ENCODE peak calls at places on chromosomes 1 and 21, in seven cellular contexts. Y is CD4-positive, alpha-beta T cell; K is esophagus muscularis mucosa; L is brain microvascular endothelial cell; X is tibial artery; Z is thoracic aorta; O is spleen. N is an unnamed sample.

GRCh38 chr1:6097824-6098223 is 52.1 kb downstream of the KCNAB2 start:
- DNase-seq in Y (no peak), K (no peak), L (no peak), X (no peak), Z (no peak), O (peak), N (no peak)

GRCh38 chr1:94101613-94101940 is 19.4 kb downstream of the ABCA4 start:
- DNase-seq in Y (no peak), K (no peak), L (no peak), X (no peak), Z (no peak), O (no peak), N (no peak)

GRCh38 chr1:50417487-50417886 is 5.8 kb downstream of the DMRTA2 start:
- DNase-seq in Y (no peak), K (no peak), L (no peak), X (no peak), Z (no peak), O (no peak), N (no peak)

GRCh38 chr1:19441048-19441447 is 44.3 kb downstream of the CAPZB start:
- DNase-seq in Y (no peak), K (no peak), L (no peak), X (no peak), Z (no peak), O (no peak), N (no peak)

GRCh38 chr1:55374801-55375616 is 159.8 kb upstream of the USP24 start:
- DNase-seq in Y (no peak), K (peak), L (no peak), X (no peak), Z (no peak), O (no peak), N (peak)

GRCh38 chr1:171210355-171210754 is 25.3 kb downstream of the FMO2 start:
- DNase-seq in Y (no peak), K (no peak), L (no peak), X (no peak), Z (no peak), O (no peak), N (no peak)

GRCh38 chr1:107529511-107530149 is 388.8 kb downstream of the NTNG1 start:
- DNase-seq in Y (no peak), K (no peak), L (peak), X (no peak), Z (no peak), O (no peak), N (no peak)

GRCh38 chr1:44347280-44347679 is 7.8 kb downstream of the ERI3 start:
- DNase-seq in Y (no peak), K (no peak), L (no peak), X (peak), Z (no peak), O (no peak), N (no peak)

GRCh38 chr1:198677027-198677426 is 38.2 kb downstream of the PTPRC start:
- DNase-seq in Y (no peak), K (no peak), L (no peak), X (no peak), Z (no peak), O (no peak), N (no peak)

GRCh38 chr1:3183439-3183838 is 114.4 kb downstream of the PRDM16 start:
- DNase-seq in Y (no peak), K (no peak), L (no peak), X (no peak), Z (no peak), O (no peak), N (no peak)

GRCh38 chr1:54273092-54273836 is 73.3 kb downstream of the MRPL37 start:
- DNase-seq in Y (no peak), K (peak), L (peak), X (peak), Z (peak), O (no peak), N (peak)

GRCh38 chr21:42845296-42845965 is 33.9 kb downstream of the WDR4 start:
- DNase-seq in Y (peak), K (no peak), L (no peak), X (peak), Z (no peak), O (peak), N (no peak)

GRCh38 chr1:180424848-180425457 is 77.4 kb downstream of the ACBD6 start:
- DNase-seq in Y (no peak), K (no peak), L (no peak), X (no peak), Z (no peak), O (no peak), N (no peak)

DNA sequence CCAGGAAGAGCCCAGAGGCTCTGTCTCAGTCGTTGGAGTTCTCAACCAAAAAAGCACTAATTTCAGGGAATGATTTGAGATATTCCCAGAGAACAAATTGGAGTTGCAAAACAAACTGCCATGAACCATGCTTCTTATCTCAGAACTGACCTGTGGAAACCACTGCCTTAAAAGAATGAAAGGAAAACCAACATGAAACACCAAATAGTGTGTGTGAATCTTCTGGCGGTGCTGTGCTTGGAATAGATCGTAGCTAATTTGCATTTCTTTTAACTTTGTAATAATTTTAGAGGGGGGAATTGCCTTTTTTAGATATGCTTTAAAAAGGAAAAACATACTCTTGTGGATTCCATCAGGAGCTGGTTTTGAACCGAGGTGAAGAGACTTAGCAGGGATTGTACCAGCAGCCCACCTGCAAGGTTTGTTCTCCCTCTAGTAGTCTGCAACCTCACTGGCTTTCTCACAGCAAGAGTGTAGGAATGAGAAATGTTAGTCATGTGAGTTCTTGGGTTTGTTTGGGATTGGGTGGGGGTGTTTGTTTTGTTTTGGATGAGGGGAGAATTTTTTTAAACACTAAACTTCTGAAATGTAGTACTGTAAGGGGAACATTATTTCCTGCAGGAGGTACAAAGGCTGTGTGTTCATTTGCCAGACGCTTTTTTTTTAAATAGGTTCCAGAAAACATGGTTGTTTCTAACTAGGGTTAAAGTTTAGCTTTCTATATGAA is 45.7 kb upstream of the ANGPTL1 start:
- DNase-seq in Y (no peak), K (no peak), L (no peak), X (no peak), Z (no peak), O (no peak), N (no peak)
- H3K27ac ChIP-seq in Y (no peak), K (no peak), L (no peak), X (no peak), Z (no peak), O (no peak), N (no peak)

GRCh38 chr1:117851687-117852086 is 77.7 kb downstream of the GDAP2 start:
- DNase-seq in Y (no peak), K (no peak), L (no peak), X (no peak), Z (no peak), O (no peak), N (no peak)
- H3K27ac ChIP-seq in Y (no peak), K (no peak), L (no peak), X (no peak), Z (no peak), O (no peak), N (no peak)

GRCh38 chr1:117579221-117579906 is 26.5 kb upstream of the TENT5C start:
- DNase-seq in Y (no peak), K (no peak), L (no peak), X (no peak), Z (no peak), O (peak), N (no peak)
- H3K27ac ChIP-seq in Y (no peak), K (no peak), L (no peak), X (no peak), Z (no peak), O (no peak), N (no peak)

DNA sequence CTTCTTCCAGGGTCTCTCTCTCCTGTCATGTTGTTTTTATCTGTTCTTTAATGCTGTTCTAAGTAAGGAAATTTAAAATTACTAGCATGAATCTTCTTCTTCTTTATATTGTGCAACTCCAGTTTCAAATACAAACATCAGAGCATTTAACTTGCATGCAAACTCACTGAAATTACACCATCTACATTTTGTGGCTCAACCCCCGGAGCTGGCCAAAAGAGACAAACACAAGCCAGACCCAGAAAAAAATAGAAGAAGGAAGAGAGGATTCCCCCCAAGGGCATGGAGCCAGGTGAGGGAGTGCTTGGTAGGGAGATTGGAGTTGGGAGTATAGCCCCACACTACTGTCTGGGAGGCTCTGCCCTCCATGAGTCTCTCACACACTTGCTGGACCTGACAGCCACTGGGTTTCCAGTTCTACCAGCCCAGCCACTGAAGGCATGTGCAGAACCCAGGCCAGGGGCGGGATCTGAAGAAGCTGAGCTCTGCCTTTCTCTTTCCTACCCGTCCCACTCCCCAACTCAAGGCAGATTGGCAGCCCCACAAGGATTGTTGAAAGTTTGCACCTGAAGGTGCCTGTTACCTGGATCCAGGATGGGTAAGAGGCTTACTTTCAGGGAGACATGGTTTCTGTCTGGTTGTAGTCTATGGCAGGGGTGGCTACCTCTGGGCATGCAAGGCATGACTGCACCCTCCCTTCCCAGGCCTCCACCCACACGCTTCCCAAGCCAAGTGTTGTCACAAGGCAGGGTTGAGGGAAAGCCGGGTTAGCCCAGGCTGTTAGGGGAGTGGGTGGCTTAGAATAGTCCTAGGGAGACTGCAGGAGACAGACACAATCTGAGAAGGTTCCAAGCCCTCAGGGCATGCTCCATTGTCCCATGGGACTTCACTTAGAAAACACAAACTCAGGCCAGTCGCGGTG is 297.2 kb downstream of the TGFB2 start:
- DNase-seq in Y (no peak), K (no peak), L (no peak), X (no peak), Z (no peak), O (no peak), N (no peak)
- H3K27ac ChIP-seq in Y (no peak), K (no peak), L (no peak), X (no peak), Z (no peak), O (no peak), N (no peak)

DNA sequence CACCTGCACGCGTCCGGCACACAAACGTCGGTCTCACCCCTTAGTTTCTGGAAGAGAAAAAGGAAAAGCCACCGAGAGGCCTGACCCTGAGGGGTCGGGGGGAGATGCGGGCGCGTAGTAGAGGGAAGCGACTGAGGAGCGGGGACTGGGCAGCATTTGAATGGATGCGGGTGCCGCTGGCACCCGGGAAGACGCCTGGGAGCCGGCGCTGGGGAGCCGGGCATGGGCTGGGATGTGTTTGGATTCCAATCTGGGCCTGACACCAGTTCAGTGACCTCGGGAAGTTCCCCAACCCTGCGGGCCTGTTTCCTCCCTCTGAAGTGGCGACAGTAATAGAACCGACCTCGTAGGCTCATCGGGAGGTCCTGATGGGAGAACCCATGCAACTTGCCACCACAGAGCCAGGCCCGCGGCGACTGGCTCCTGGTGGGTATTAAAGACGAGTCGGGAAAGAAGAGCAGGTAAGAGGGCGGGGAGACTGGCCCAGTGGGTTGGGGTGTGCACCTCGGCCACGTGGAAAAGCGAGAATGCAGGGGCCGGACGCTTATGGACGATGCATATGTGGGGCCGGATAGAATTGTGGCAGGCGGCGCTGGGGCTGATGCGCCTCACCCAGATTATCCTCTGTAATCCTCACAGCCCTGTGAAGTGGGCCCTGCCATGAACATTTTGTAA is 105.9 kb downstream of the SLC16A1 start:
- DNase-seq in Y (no peak), K (no peak), L (no peak), X (no peak), Z (no peak), O (no peak), N (no peak)
- H3K27ac ChIP-seq in Y (no peak), K (no peak), L (peak), X (no peak), Z (no peak), O (peak), N (peak)

DNA sequence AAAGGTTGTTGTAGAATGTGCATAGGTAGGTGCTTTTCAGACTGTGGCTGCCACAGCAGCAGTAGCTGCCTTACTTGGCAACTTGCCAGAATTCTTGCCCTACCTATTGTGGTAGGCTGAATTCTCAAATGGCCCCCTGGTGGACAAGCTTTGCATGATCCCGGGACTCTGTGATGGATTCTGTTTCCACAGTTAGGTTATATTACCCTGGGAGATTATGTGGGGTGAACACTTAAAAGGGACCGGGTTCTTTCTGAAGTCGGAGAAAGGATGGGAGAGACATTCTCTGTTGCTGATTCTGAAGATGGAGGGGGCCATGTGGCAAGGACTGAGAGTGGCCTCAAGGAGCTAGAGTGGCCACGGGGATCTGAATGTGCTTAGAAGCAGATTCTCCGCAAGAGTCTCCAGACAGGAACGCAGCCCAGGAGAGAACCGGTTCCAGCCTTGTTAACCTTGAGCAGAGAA is 32.1 kb upstream of the KCNE1 start:
- DNase-seq in Y (no peak), K (no peak), L (peak), X (peak), Z (no peak), O (no peak), N (no peak)
- H3K27ac ChIP-seq in Y (no peak), K (no peak), L (no peak), X (peak), Z (peak), O (peak), N (no peak)

GRCh38 chr21:26798856-26799751 is 46.1 kb downstream of the ADAMTS1 start:
- DNase-seq in Y (no peak), K (no peak), L (no peak), X (no peak), Z (no peak), O (no peak), N (no peak)
- H3K27ac ChIP-seq in Y (no peak), K (no peak), L (no peak), X (peak), Z (peak), O (no peak), N (no peak)

GRCh38 chr1:114009393-114009792 is 30.1 kb downstream of the OLFML3 start:
- DNase-seq in Y (no peak), K (no peak), L (peak), X (no peak), Z (no peak), O (no peak), N (no peak)
- H3K27ac ChIP-seq in Y (no peak), K (no peak), L (no peak), X (no peak), Z (no peak), O (no peak), N (no peak)

N was measured in caudate nucleus.